ENCODE peak calls at places on chromosome X, in four cellular contexts. P is hepatocyte, Z is BE2C, F is GM23338. R is an unnamed sample.

GRCh38 chrX:141469469-141469868 is 115.1 kb downstream of the SPANXA1 start:
- DNase-seq in P (no peak), Z (no peak), F (no peak), R (no peak)

GRCh38 chrX:48695524-48695875 is 1.0 kb upstream of the SUV39H1 start:
- DNase-seq in P (no peak), Z (peak; percentile 19), F (no peak), R (no peak)

GRCh38 chrX:144946696-144947095 is 300.6 kb upstream of the SPANXN1 start:
- DNase-seq in P (no peak), Z (no peak), F (no peak), R (no peak)

GRCh38 chrX:56932653-56933339 is 62.5 kb downstream of the SPIN3 start:
- DNase-seq in P (no peak), Z (no peak), F (no peak), R (no peak)

GRCh38 chrX:21354725-21355124 is 19.5 kb upstream of the CNKSR2 start:
- DNase-seq in P (no peak), Z (no peak), F (no peak), R (no peak)

GRCh38 chrX:20693071-20693470 is 426.4 kb upstream of the RPS6KA3 start:
- DNase-seq in P (no peak), Z (peak; percentile 13), F (no peak), R (no peak)

GRCh38 chrX:148204195-148204594 is 223.1 kb downstream of the FMR1NB start:
- DNase-seq in P (no peak), Z (no peak), F (no peak), R (no peak)

GRCh38 chrX:341541-342101 is 23.0 kb upstream of the GTPBP6 start:
- DNase-seq in P (no peak), Z (no peak), F (no peak), R (no peak)

GRCh38 chrX:110143454-110144210 is 140.7 kb downstream of the TMEM164 start:
- DNase-seq in P (no peak), Z (no peak), F (no peak), R (no peak)

GRCh38 chrX:111519215-111519614 is 7.8 kb downstream of the SERTM2 start:
- DNase-seq in P (peak; percentile 73), Z (peak; percentile 8), F (peak; percentile 50), R (no peak)

GRCh38 chrX:103220511-103221406 is 5.9 kb downstream of the BEX4 start:
- DNase-seq in P (no peak), Z (no peak), F (peak; percentile 39), R (no peak)

GRCh38 chrX:16868920-16869319 is 1.2 kb downstream of the RBBP7 start:
- DNase-seq in P (no peak), Z (no peak), F (no peak), R (no peak)

GRCh38 chrX:130186645-130187044 is 14.9 kb downstream of the RAB33A start:
- DNase-seq in P (no peak), Z (peak; percentile 25), F (no peak), R (no peak)

GRCh38 chrX:103640401-103641155 is 11.8 kb downstream of the TCEAL1 start:
- DNase-seq in P (no peak), Z (no peak), F (no peak), R (no peak)

GRCh38 chrX:140057001-140057411 is 91.7 kb upstream of the CXorf66 start:
- DNase-seq in P (peak; percentile 88), Z (peak; percentile 71), F (peak; percentile 88), R (peak; percentile 1)

GRCh38 chrX:11427082-11428033 is 134.1 kb downstream of the AMELX start:
- DNase-seq in P (peak; percentile 40), Z (no peak), F (peak; percentile 48), R (no peak)

GRCh38 chrX:3094261-3094660 is 53.0 kb downstream of the ARSF start:
- DNase-seq in P (peak; percentile 70), Z (no peak), F (no peak), R (no peak)

GRCh38 chrX:121975666-121976065 is 928.3 kb downstream of the GLUD2 start:
- DNase-seq in P (no peak), Z (no peak), F (no peak), R (no peak)

GRCh38 chrX:142005532-142005931 is 101.8 kb downstream of the MAGEC1 start:
- DNase-seq in P (no peak), Z (no peak), F (no peak), R (no peak)

GRCh38 chrX:70613295-70613694 is 168.7 kb downstream of the DLG3 start:
- DNase-seq in P (peak; percentile 7), Z (no peak), F (no peak), R (no peak)

GRCh38 chrX:138191998-138192397 is 519.5 kb downstream of the FGF13 start:
- DNase-seq in P (peak; percentile 47), Z (peak; percentile 7), F (peak; percentile 61), R (no peak)

GRCh38 chrX:70470850-70471289 is 26.2 kb downstream of the DLG3 start:
- DNase-seq in P (no peak), Z (no peak), F (no peak), R (no peak)

GRCh38 chrX:13750204-13750603 is 15.7 kb downstream of the OFD1 start:
- DNase-seq in P (peak; percentile 38), Z (peak; percentile 10), F (peak; percentile 60), R (no peak)

GRCh38 chrX:46015653-46016052 is 529.6 kb downstream of the ZNF674 start:
- DNase-seq in P (no peak), Z (no peak), F (no peak), R (no peak)
- H3K4me3 ChIP-seq in P (no peak overlapping the region), Z (no peak overlapping the region), F (no peak overlapping the region), R (no peak overlapping the region)

GRCh38 chrX:150451953-150452352 is 88.8 kb downstream of the MAMLD1 start:
- DNase-seq in P (no peak), Z (no peak), F (no peak), R (no peak)

GRCh38 chrX:150450519-150451177 is 87.5 kb downstream of the MAMLD1 start:
- DNase-seq in P (no peak), Z (no peak), F (no peak), R (no peak)

GRCh38 chrX:150446995-150447394 is 83.9 kb downstream of the MAMLD1 start:
- DNase-seq in P (no peak), Z (no peak), F (no peak), R (no peak)

GRCh38 chrX:150446151-150446550 is 83.0 kb downstream of the MAMLD1 start:
- DNase-seq in P (no peak), Z (no peak), F (no peak), R (no peak)

GRCh38 chrX:150449313-150449712 is 86.2 kb downstream of the MAMLD1 start:
- DNase-seq in P (no peak), Z (no peak), F (peak; percentile 23), R (no peak)
- TF ChIP-seq CTCF in P (no peak), Z (no peak), F (peak; percentile 59), R (no peak)

GRCh38 chrX:112841820-112842157 is 1.2 kb upstream of the AMOT start:
- DNase-seq in P (no peak), Z (no peak), F (no peak), R (no peak)

GRCh38 chrX:112837531-112837930 is 3.1 kb downstream of the AMOT start:
- DNase-seq in P (no peak), Z (no peak), F (no peak), R (no peak)

GRCh38 chrX:112840382-112841113 is at the start of gene AMOT:
- DNase-seq in P (peak; percentile 95), Z (peak; percentile 90), F (peak; percentile 84), R (no peak)

GRCh38 chrX:112841114-112841819 is 636 bp upstream of the AMOT start:
- DNase-seq in P (peak; percentile 98), Z (peak; percentile 84), F (peak; percentile 86), R (peak; percentile 58)

GRCh38 chrX:112839856-112840255 is 775 bp downstream of the AMOT start:
- DNase-seq in P (no peak), Z (no peak), F (peak; percentile 6), R (no peak)
- H3K4me3 ChIP-seq in P (peak overlapping the region; percentile 63), Z (peak overlapping the region; percentile 76), F (peak overlapping the region; percentile 76), R (peak overlapping the region; percentile 59)

DNA sequence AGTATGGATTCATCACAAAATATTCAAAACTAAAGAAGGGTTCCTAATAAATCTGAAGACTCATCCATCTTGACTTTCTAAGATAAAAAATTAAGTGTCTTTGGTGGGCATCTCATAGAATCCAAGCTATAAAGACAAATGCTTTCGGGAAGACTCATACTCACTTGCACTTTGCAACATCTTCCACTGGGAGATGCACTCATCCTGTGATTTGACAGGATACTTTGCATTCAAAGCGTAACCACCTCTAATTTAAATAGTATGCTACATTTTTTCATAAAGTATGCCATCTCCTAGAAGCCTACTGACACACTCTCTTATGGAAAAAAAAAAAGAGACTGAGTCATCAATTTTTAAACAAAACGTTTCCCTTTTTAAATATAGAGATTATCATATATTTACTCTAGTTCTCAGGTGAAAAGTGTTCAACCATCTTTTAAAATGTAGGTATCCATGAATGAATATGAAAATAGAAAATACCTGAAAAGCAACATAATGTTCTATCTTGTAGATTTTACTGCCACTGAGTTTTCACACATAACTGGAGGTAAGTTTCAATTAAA is 119.6 kb downstream of the KLHL13 start:
- DNase-seq in P (no peak), Z (no peak), F (peak; percentile 14), R (no peak)
- TF ChIP-seq CTCF in P (peak; percentile 33), Z (peak; percentile 76), F (peak; percentile 65), R (peak; percentile 18)

DNA sequence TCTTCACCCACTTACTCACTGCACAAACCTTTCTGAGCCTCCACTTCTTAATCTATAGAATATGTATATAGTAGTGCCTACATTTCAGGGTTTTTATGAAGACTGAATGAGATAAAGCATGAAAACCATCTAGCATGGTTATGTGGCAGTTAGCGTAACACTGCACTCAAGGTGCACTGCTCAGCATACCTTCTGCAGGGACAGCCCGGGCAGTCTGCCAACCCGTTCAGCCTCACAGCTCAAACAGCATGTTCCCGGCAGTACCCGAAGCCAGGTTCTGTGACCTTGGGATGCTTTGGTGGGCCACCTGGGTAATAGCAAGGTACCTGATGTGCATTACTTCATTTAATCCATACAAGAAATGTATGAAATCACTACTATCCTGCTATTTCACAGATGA is 81.4 kb downstream of the DOCK11 start:
- DNase-seq in P (no peak), Z (peak; percentile 69), F (no peak), R (no peak)
- H3K4me3 ChIP-seq in P (no peak overlapping the region), Z (no peak overlapping the region), F (no peak overlapping the region), R (no peak overlapping the region)

GRCh38 chrX:40539214-40540142 is 41.3 kb upstream of the ATP6AP2 start:
- DNase-seq in P (peak; percentile 38), Z (peak; percentile 87), F (peak; percentile 71), R (no peak)
- TF ChIP-seq CTCF in P (peak; percentile 15), Z (peak; percentile 64), F (peak; percentile 79), R (peak; percentile 10)

R was measured in HFF-Myc.